ENCODE peak calls at places on chromosomes 16 and 17, in ten cellular contexts. Y, G, E, O, P, H, K, A, N and I are unnamed samples.

GRCh38 chr16:6297666-6298435 is 1034.8 kb upstream of the RBFOX1 start:
- DNase-seq in Y (no peak), P (no peak), O (no peak), G (no peak), A (no peak), H (no peak), K (no peak), N (no peak), E (no peak), I (no peak)

GRCh38 chr16:82671743-82672142 is 45.0 kb downstream of the CDH13 start:
- DNase-seq in Y (no peak), P (no peak), K (no peak), A (no peak), N (no peak), E (no peak), O (no peak), H (no peak), G (no peak), I (peak)

GRCh38 chr16:85835227-85835751 is 35.8 kb downstream of the COX4I1 start:
- DNase-seq in H (no peak), A (no peak), K (no peak), G (no peak), N (no peak), P (no peak), O (no peak), E (no peak), Y (no peak), I (no peak)

GRCh38 chr16:24344791-24345190 is 88.7 kb downstream of the CACNG3 start:
- DNase-seq in G (no peak), P (no peak), K (no peak), O (no peak), N (no peak), Y (no peak), E (no peak), H (no peak), A (no peak), I (no peak)

GRCh38 chr16:23252310-23252709 is 49.8 kb upstream of the SCNN1B start:
- DNase-seq in Y (no peak), P (no peak), O (no peak), E (no peak), H (no peak), G (no peak), A (no peak), K (no peak), N (no peak), I (no peak)

GRCh38 chr17:76982408-76983074 is 114.3 kb downstream of the MGAT5B start:
- DNase-seq in N (no peak), Y (no peak), G (no peak), K (no peak), A (no peak), P (no peak), O (no peak), H (no peak), E (no peak), I (no peak)

GRCh38 chr16:3937066-3937875 is 56.8 kb upstream of the CREBBP start:
- DNase-seq in E (no peak), H (no peak), N (no peak), O (no peak), P (no peak), Y (no peak), K (no peak), A (no peak), G (no peak), I (no peak)

GRCh38 chr16:81912395-81912794 is 98.9 kb downstream of the SDR42E1 start:
- DNase-seq in K (no peak), N (no peak), H (no peak), P (no peak), Y (no peak), E (no peak), A (no peak), O (no peak), G (no peak), I (no peak)

GRCh38 chr17:49971848-49972485 is 3.0 kb downstream of the DLX4 start:
- DNase-seq in N (peak), G (no peak), P (no peak), Y (no peak), E (no peak), A (no peak), O (no peak), K (no peak), H (peak), I (no peak)

GRCh38 chr17:63703029-63703428 is 3.1 kb upstream of the LIMD2 start:
- DNase-seq in K (no peak), P (no peak), E (no peak), A (no peak), N (no peak), H (no peak), Y (no peak), O (no peak), G (no peak), I (no peak)

GRCh38 chr16:17311333-17312099 is 159.2 kb downstream of the XYLT1 start:
- DNase-seq in K (no peak), E (no peak), Y (no peak), A (no peak), H (no peak), N (no peak), G (no peak), O (no peak), P (no peak), I (no peak)

GRCh38 chr17:41735744-41736143 is 1.3 kb upstream of the HAP1 start:
- DNase-seq in A (no peak), O (no peak), P (no peak), G (no peak), N (no peak), E (no peak), K (no peak), Y (no peak), H (no peak), I (no peak)

GRCh38 chr16:83473109-83473508 is 334.7 kb upstream of the HSBP1 start:
- DNase-seq in N (no peak), K (no peak), O (no peak), A (no peak), E (no peak), G (no peak), Y (no peak), H (no peak), P (peak), I (no peak)

GRCh38 chr17:34624767-34625389 is 45.5 kb downstream of the TMEM132E start:
- DNase-seq in N (no peak), G (no peak), Y (no peak), A (no peak), K (no peak), O (no peak), P (no peak), H (no peak), E (no peak), I (no peak)

GRCh38 chr17:34628883-34629282 is 49.5 kb downstream of the TMEM132E start:
- DNase-seq in K (no peak), A (no peak), E (no peak), O (no peak), H (no peak), G (no peak), P (no peak), N (no peak), Y (no peak), I (no peak)

GRCh38 chr17:34622862-34623261 is 43.5 kb downstream of the TMEM132E start:
- DNase-seq in G (no peak), H (no peak), A (no peak), Y (no peak), P (no peak), O (no peak), E (no peak), K (no peak), N (no peak), I (no peak)

GRCh38 chr17:34623856-34624766 is 44.7 kb downstream of the TMEM132E start:
- DNase-seq in P (no peak), E (no peak), K (no peak), N (peak), Y (no peak), H (no peak), G (no peak), A (no peak), O (no peak), I (no peak)

DNA sequence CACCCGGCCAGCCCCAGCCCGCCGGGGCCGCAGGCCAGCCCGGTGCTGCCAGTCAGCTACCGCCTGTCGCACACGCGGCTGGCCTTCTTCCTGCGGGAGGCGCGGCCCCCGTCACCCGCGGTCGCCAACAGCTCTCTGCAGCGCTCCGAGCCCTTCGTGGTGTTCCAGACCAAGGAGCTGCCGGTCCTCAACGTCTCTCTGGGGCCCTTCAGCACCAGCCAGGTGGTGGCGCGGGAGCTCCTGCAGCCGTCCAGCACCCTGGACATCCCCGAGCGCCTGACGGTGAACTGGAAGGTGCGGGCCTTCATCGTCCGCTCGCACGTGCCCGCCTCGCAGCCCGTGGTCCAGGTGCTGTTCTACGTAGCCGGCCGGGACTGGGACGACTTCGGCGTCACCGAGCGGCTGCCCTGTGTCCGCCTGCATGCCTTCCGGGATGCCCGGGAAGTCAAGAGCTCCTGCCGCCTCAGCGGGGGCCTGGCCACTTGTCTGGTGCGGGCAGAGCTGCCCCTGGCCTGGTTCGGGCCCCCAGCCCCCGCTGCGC is 46.8 kb downstream of the TMEM132E start:
- DNase-seq in H (peak), K (no peak), G (no peak), E (no peak), A (no peak), P (no peak), Y (no peak), O (no peak), N (no peak), I (no peak)
- TF ChIP-seq CTCF in H (no peak), K (no peak), G (no peak), E (no peak), A (no peak), P (no peak), Y (no peak), O (no peak), N (no peak), I (no peak)

DNA sequence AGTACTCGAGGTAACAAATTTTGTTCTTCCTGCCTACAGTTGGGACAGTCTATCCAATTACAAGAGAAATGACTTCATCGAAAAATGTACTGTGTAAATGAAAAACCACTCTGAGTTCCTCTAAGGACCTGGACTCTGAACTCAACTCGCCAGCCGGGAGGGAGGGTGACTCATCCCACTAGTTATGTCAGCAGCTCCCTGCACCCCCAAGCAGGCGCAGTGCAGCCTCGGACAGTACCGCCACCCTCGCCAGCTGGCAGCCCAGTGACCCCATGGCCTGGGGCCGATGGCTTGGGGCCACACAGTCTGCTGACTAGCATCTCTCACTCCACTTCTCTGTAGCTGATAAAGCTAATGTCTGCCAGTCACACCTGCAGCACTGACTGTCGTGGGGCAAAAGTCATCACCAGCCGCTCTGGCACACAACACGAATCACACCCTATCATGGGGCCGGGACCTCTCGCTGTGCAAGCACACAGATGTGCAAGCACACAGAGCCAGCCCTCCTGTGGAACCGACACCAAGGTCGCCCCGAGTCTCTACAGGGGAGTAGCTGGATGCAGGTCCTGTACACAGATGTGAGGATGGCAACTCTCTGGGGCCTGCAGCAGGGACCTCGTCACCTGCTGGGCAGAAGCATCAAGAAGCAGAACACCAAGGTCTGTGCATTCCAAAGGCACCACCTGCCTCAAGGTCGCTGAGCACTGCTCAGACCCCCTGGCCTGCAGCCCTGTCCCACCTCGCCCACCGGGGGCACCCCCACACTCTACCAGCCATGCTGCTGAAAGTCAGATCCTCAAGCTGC is 5.7 kb downstream of the CSNK1D start:
- DNase-seq in E (peak), Y (peak), N (no peak), K (no peak), O (peak), P (peak), A (peak), H (peak), G (peak), I (no peak)
- TF ChIP-seq CTCF in E (no peak), Y (no peak), N (peak), K (no peak), O (no peak), P (no peak), A (no peak), H (no peak), G (no peak), I (no peak)

GRCh38 chr17:74815671-74816370 is 39.7 kb upstream of the NAT9 start:
- DNase-seq in G (no peak), K (no peak), A (no peak), H (no peak), E (no peak), N (peak), O (no peak), Y (no peak), P (no peak), I (no peak)
- TF ChIP-seq CTCF in G (no peak), K (peak), A (peak), H (no peak), E (no peak), N (peak), O (no peak), Y (no peak), P (no peak), I (peak)

DNA sequence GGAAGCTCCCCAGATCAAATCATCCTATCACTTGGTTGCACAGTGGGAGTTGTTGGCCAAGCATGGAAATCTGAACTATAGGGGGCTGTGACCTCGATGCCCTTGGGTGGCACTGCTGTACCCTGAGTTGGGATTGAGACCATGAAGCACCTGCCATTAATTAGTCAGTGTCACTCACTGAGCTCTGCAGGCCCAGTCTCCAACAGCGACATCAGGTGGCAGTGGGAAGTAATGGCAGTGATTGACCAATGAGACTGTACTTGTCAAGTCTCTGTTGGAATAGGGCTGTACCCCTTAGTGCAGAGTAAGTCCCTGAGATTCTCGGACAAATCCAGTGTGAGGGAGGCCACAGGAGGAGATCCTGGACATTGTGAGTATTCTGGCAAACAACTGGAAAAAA is 118.0 kb upstream of the RPL38 start:
- DNase-seq in A (no peak), P (no peak), K (peak), O (no peak), Y (no peak), H (no peak), G (no peak), N (peak), E (no peak), I (peak)
- TF ChIP-seq CTCF in A (peak), P (no peak), K (peak), O (no peak), Y (no peak), H (no peak), G (no peak), N (peak), E (no peak), I (peak)